ENCODE peak calls at places on chromosomes 2 and 18, in nine cellular contexts. R is H4; U is iris pigment epithelial cell; C is activated CD8-positive, alpha-beta memory T cell treated with anti-CD3 and anti-CD28 coated beads for 48 hours; P is stimulated activated CD8-positive, alpha-beta memory T cell treated with anti-CD3 and anti-CD28 coated beads, Interleukin-7, amount 100 ng/mL, for 1 hour; B is OCI-LY7; S is colonic mucosa; O is activated T-cell treated with anti-CD3 and anti-CD28 coated beads for 1 hour; I is heart right ventricle. F is an unnamed sample.
A peak's percentile ranks its signal among the peaks of the same experiment; 100 is the strongest.

GRCh38 chr18:49846263-49846662 is 32.9 kb upstream of the ACAA2 start:
- DNase-seq in R (no peak), U (peak; percentile 62), C (no peak), P (no peak), B (no peak), S (no peak), O (no peak), I (no peak), F (peak; percentile 38)

GRCh38 chr18:26772691-26773090 is 92.8 kb downstream of the AQP4 start:
- DNase-seq in R (no peak), U (no peak), C (no peak), P (no peak), B (no peak), S (no peak), O (no peak), I (no peak), F (no peak)

GRCh38 chr2:152174574-152174973 is 989 bp downstream of the STAM2 start:
- DNase-seq in R (no peak), U (no peak), C (no peak), P (no peak), B (no peak), S (peak; percentile 27), O (no peak), I (no peak), F (no peak)

GRCh38 chr2:225040862-225041209 is 1.4 kb downstream of the DOCK10 start:
- DNase-seq in R (no peak), U (no peak), C (peak; percentile 38), P (no peak), B (peak; percentile 55), S (peak; percentile 51), O (no peak), I (no peak), F (no peak)

GRCh38 chr2:239156516-239157265 is 244.1 kb downstream of the HDAC4 start:
- DNase-seq in R (no peak), U (no peak), C (no peak), P (no peak), B (no peak), S (no peak), O (no peak), I (no peak), F (no peak)

GRCh38 chr2:113818382-113818951 is 62.0 kb upstream of the SLC35F5 start:
- DNase-seq in R (peak; percentile 95), U (peak; percentile 99), C (no peak), P (no peak), B (no peak), S (no peak), O (no peak), I (no peak), F (peak; percentile 56)

GRCh38 chr2:147621656-147622197 is 223.1 kb upstream of the ACVR2A start:
- DNase-seq in R (no peak), U (no peak), C (no peak), P (no peak), B (no peak), S (no peak), O (no peak), I (no peak), F (no peak)

GRCh38 chr2:127154985-127155650 is 48.2 kb upstream of the BIN1 start:
- DNase-seq in R (no peak), U (peak; percentile 35), C (no peak), P (no peak), B (no peak), S (no peak), O (no peak), I (no peak), F (peak; percentile 43)

GRCh38 chr2:181517685-181518301 is 60.6 kb downstream of the ITGA4 start:
- DNase-seq in R (peak; percentile 11), U (peak; percentile 10), C (no peak), P (no peak), B (no peak), S (no peak), O (no peak), I (no peak), F (no peak)

GRCh38 chr2:30565860-30566358 is 118.9 kb downstream of the LCLAT1 start:
- DNase-seq in R (no peak), U (no peak), C (no peak), P (no peak), B (no peak), S (peak; percentile 22), O (no peak), I (no peak), F (peak; percentile 59)

GRCh38 chr2:140639628-140640027 is 1491.2 kb downstream of the LRP1B start:
- DNase-seq in R (no peak), U (no peak), C (no peak), P (no peak), B (no peak), S (no peak), O (no peak), I (no peak), F (no peak)

GRCh38 chr2:235541016-235541415 is 47.2 kb downstream of the AGAP1 start:
- DNase-seq in R (no peak), U (no peak), C (no peak), P (no peak), B (no peak), S (peak; percentile 72), O (no peak), I (no peak), F (no peak)

GRCh38 chr18:456361-456821 is 44.1 kb downstream of the COLEC12 start:
- DNase-seq in R (no peak), U (peak; percentile 48), C (no peak), P (no peak), B (no peak), S (no peak), O (no peak), I (peak; percentile 37), F (peak; percentile 69)

GRCh38 chr2:28956415-28956826 is 24.7 kb upstream of the TOGARAM2 start:
- DNase-seq in R (peak; percentile 21), U (peak; percentile 52), C (peak; percentile 12), P (no peak), B (no peak), S (no peak), O (no peak), I (peak; percentile 31), F (no peak)

GRCh38 chr18:69898241-69898861 is 49.3 kb downstream of the CD226 start:
- DNase-seq in R (no peak), U (peak; percentile 49), C (no peak), P (no peak), B (no peak), S (no peak), O (no peak), I (no peak), F (no peak)

GRCh38 chr2:63776382-63776781 is 65.3 kb upstream of the UGP2 start:
- DNase-seq in R (no peak), U (no peak), C (no peak), P (no peak), B (no peak), S (peak; percentile 38), O (no peak), I (no peak), F (no peak)

GRCh38 chr18:54766631-54767030 is 61.6 kb upstream of the RAB27B start:
- DNase-seq in R (no peak), U (peak; percentile 40), C (no peak), P (no peak), B (no peak), S (no peak), O (no peak), I (no peak), F (no peak)

GRCh38 chr2:99841749-99842148 is 300.6 kb downstream of the AFF3 start:
- DNase-seq in R (no peak), U (peak; percentile 70), C (no peak), P (no peak), B (no peak), S (no peak), O (no peak), I (no peak), F (no peak)

GRCh38 chr2:38743672-38744398 is 7.3 kb downstream of the SRSF7 start:
- DNase-seq in R (no peak), U (no peak), C (no peak), P (no peak), B (no peak), S (no peak), O (no peak), I (no peak), F (no peak)

GRCh38 chr2:119691189-119691588 is 12.2 kb downstream of the TMEM177 start:
- DNase-seq in R (no peak), U (no peak), C (no peak), P (no peak), B (no peak), S (no peak), O (no peak), I (no peak), F (no peak)

GRCh38 chr2:27754831-27755230 is 16.7 kb upstream of the MRPL33 start:
- DNase-seq in R (no peak), U (no peak), C (no peak), P (no peak), B (no peak), S (no peak), O (no peak), I (no peak), F (no peak)

F was measured in ureter.